ENCODE peak calls at places on chromosomes 5 and 9, in five cellular contexts. P, F, Z, L and C are unnamed samples.

GRCh38 chr9:13718539-13718938 is 439.0 kb upstream of the MPDZ start:
- DNase-seq in P (no peak), Z (no peak), F (no peak), L (no peak), C (no peak)

GRCh38 chr5:173498286-173498685 is 118.2 kb downstream of the BOD1 start:
- DNase-seq in L (no peak), F (no peak), P (no peak), Z (no peak), C (no peak)

GRCh38 chr9:19788152-19788551 is 685 bp downstream of the SLC24A2 start:
- DNase-seq in P (no peak), F (no peak), L (no peak), Z (no peak), C (peak; percentile 92)

GRCh38 chr5:145752947-145753346 is 82.2 kb downstream of the PRELID2 start:
- DNase-seq in L (no peak), F (no peak), P (no peak), Z (no peak), C (no peak)

GRCh38 chr9:122325124-122325523 is 45.7 kb upstream of the PTGS1 start:
- DNase-seq in L (no peak), P (no peak), F (no peak), Z (no peak), C (no peak)

GRCh38 chr5:4941957-4942830 is 197.9 kb upstream of the ADAMTS16 start:
- DNase-seq in F (peak; percentile 35), L (peak; percentile 47), Z (no peak), P (no peak), C (peak; percentile 45)

GRCh38 chr5:158879993-158880392 is 219.7 kb downstream of the EBF1 start:
- DNase-seq in Z (no peak), P (no peak), F (no peak), L (no peak), C (no peak)

GRCh38 chr5:62937661-62938558 is 359.3 kb downstream of the LRRC70 start:
- DNase-seq in F (no peak), Z (no peak), L (no peak), P (no peak), C (no peak)

GRCh38 chr9:15873573-15874177 is 320.8 kb downstream of the CCDC171 start:
- DNase-seq in P (no peak), L (peak; percentile 10), F (no peak), Z (no peak), C (peak; percentile 65)

GRCh38 chr5:158639876-158640570 is 459.7 kb downstream of the EBF1 start:
- DNase-seq in F (no peak), P (no peak), Z (no peak), L (no peak), C (peak; percentile 2)

GRCh38 chr5:126383755-126384154 is 39.5 kb upstream of the GRAMD2B start:
- DNase-seq in P (no peak), L (no peak), F (no peak), Z (no peak), C (no peak)

GRCh38 chr5:21680196-21680595 is 1172.9 kb downstream of the CDH12 start:
- DNase-seq in L (no peak), F (no peak), P (no peak), Z (no peak), C (no peak)

GRCh38 chr5:73534001-73534547 is 31.4 kb downstream of the ANKRA2 start:
- DNase-seq in Z (no peak), F (no peak), P (no peak), L (no peak), C (no peak)

GRCh38 chr5:139968547-139969261 is 74.4 kb downstream of the NRG2 start:
- DNase-seq in P (peak; percentile 69), Z (peak; percentile 93), F (peak; percentile 93), L (peak; percentile 84), C (peak; percentile 95)